ENCODE peak calls at places on chromosomes 13 and 19, in eight cellular contexts. One of them, this sample, is unnamed.

GRCh38 chr19:10769533-10770491 is 51.9 kb downstream of the DNM2 start:
- DNase-seq in NCI-H1105 treated with DMSO at 0.1 percent for 48 hours: no peak
- DNase-seq in nucleus accumbens: peak
- DNase-seq in progenitor cell of endocrine pancreas: no peak
- DNase-seq in left colon: no peak
- DNase-seq in tibial artery: peak
- DNase-seq in activated T-helper 1 cell treated with anti-CD3 and anti-CD28 coated beads, Interleukin-2, amount 50 U/mL, for 16 hours: no peak
- DNase-seq in CD8-positive, alpha-beta T cell: peak
- DNase-seq in this sample: no peak

GRCh38 chr13:52991344-52992020 is 37.1 kb upstream of the OLFM4 start:
- DNase-seq in activated T-helper 1 cell treated with anti-CD3 and anti-CD28 coated beads, Interleukin-2, amount 50 U/mL, for 16 hours: no peak
- DNase-seq in left colon: no peak
- DNase-seq in CD8-positive, alpha-beta T cell: no peak
- DNase-seq in nucleus accumbens: no peak
- DNase-seq in tibial artery: no peak
- DNase-seq in NCI-H1105 treated with DMSO at 0.1 percent for 48 hours: no peak
- DNase-seq in progenitor cell of endocrine pancreas: no peak
- DNase-seq in this sample: no peak

GRCh38 chr13:34070006-34070405 is 252.1 kb downstream of the RFC3 start:
- DNase-seq in CD8-positive, alpha-beta T cell: no peak
- DNase-seq in activated T-helper 1 cell treated with anti-CD3 and anti-CD28 coated beads, Interleukin-2, amount 50 U/mL, for 16 hours: no peak
- DNase-seq in NCI-H1105 treated with DMSO at 0.1 percent for 48 hours: no peak
- DNase-seq in tibial artery: no peak
- DNase-seq in nucleus accumbens: no peak
- DNase-seq in left colon: no peak
- DNase-seq in progenitor cell of endocrine pancreas: no peak
- DNase-seq in this sample: no peak

GRCh38 chr13:29892149-29892548 is 41.7 kb upstream of the UBL3 start:
- DNase-seq in nucleus accumbens: peak
- DNase-seq in NCI-H1105 treated with DMSO at 0.1 percent for 48 hours: no peak
- DNase-seq in left colon: no peak
- DNase-seq in progenitor cell of endocrine pancreas: no peak
- DNase-seq in activated T-helper 1 cell treated with anti-CD3 and anti-CD28 coated beads, Interleukin-2, amount 50 U/mL, for 16 hours: no peak
- DNase-seq in CD8-positive, alpha-beta T cell: no peak
- DNase-seq in tibial artery: no peak
- DNase-seq in this sample: no peak

GRCh38 chr19:18466354-18466753 is 28.4 kb upstream of the ISYNA1 start:
- DNase-seq in tibial artery: no peak
- DNase-seq in left colon: no peak
- DNase-seq in activated T-helper 1 cell treated with anti-CD3 and anti-CD28 coated beads, Interleukin-2, amount 50 U/mL, for 16 hours: no peak
- DNase-seq in CD8-positive, alpha-beta T cell: no peak
- DNase-seq in nucleus accumbens: no peak
- DNase-seq in NCI-H1105 treated with DMSO at 0.1 percent for 48 hours: no peak
- DNase-seq in progenitor cell of endocrine pancreas: no peak
- DNase-seq in this sample: no peak

GRCh38 chr13:30159446-30159839 is 147.9 kb downstream of the KATNAL1 start:
- DNase-seq in tibial artery: no peak
- DNase-seq in nucleus accumbens: no peak
- DNase-seq in NCI-H1105 treated with DMSO at 0.1 percent for 48 hours: no peak
- DNase-seq in activated T-helper 1 cell treated with anti-CD3 and anti-CD28 coated beads, Interleukin-2, amount 50 U/mL, for 16 hours: no peak
- DNase-seq in progenitor cell of endocrine pancreas: no peak
- DNase-seq in CD8-positive, alpha-beta T cell: no peak
- DNase-seq in left colon: no peak
- DNase-seq in this sample: no peak

GRCh38 chr19:16741084-16741483 is 21.4 kb downstream of the NWD1 start:
- DNase-seq in progenitor cell of endocrine pancreas: no peak
- DNase-seq in nucleus accumbens: no peak
- DNase-seq in activated T-helper 1 cell treated with anti-CD3 and anti-CD28 coated beads, Interleukin-2, amount 50 U/mL, for 16 hours: no peak
- DNase-seq in NCI-H1105 treated with DMSO at 0.1 percent for 48 hours: no peak
- DNase-seq in left colon: no peak
- DNase-seq in tibial artery: no peak
- DNase-seq in CD8-positive, alpha-beta T cell: no peak
- DNase-seq in this sample: no peak

GRCh38 chr13:75661443-75661842 is 25.3 kb downstream of the LMO7 start:
- DNase-seq in nucleus accumbens: no peak
- DNase-seq in CD8-positive, alpha-beta T cell: no peak
- DNase-seq in left colon: no peak
- DNase-seq in NCI-H1105 treated with DMSO at 0.1 percent for 48 hours: no peak
- DNase-seq in activated T-helper 1 cell treated with anti-CD3 and anti-CD28 coated beads, Interleukin-2, amount 50 U/mL, for 16 hours: no peak
- DNase-seq in progenitor cell of endocrine pancreas: no peak
- DNase-seq in tibial artery: no peak
- DNase-seq in this sample: no peak

GRCh38 chr19:3821857-3822364 is 35.7 kb upstream of the MATK start:
- DNase-seq in NCI-H1105 treated with DMSO at 0.1 percent for 48 hours: no peak
- DNase-seq in tibial artery: no peak
- DNase-seq in activated T-helper 1 cell treated with anti-CD3 and anti-CD28 coated beads, Interleukin-2, amount 50 U/mL, for 16 hours: peak
- DNase-seq in nucleus accumbens: no peak
- DNase-seq in CD8-positive, alpha-beta T cell: peak
- DNase-seq in left colon: peak
- DNase-seq in progenitor cell of endocrine pancreas: peak
- DNase-seq in this sample: peak

GRCh38 chr19:23283925-23284324 is 33.7 kb upstream of the ZNF724 start:
- DNase-seq in activated T-helper 1 cell treated with anti-CD3 and anti-CD28 coated beads, Interleukin-2, amount 50 U/mL, for 16 hours: peak
- DNase-seq in nucleus accumbens: no peak
- DNase-seq in progenitor cell of endocrine pancreas: peak
- DNase-seq in CD8-positive, alpha-beta T cell: peak
- DNase-seq in left colon: peak
- DNase-seq in tibial artery: peak
- DNase-seq in NCI-H1105 treated with DMSO at 0.1 percent for 48 hours: no peak
- DNase-seq in this sample: peak

GRCh38 chr19:47106819-47107200 is 6.8 kb downstream of the ZC3H4 start:
- DNase-seq in nucleus accumbens: no peak
- DNase-seq in progenitor cell of endocrine pancreas: no peak
- DNase-seq in NCI-H1105 treated with DMSO at 0.1 percent for 48 hours: no peak
- DNase-seq in left colon: no peak
- DNase-seq in tibial artery: no peak
- DNase-seq in CD8-positive, alpha-beta T cell: no peak
- DNase-seq in activated T-helper 1 cell treated with anti-CD3 and anti-CD28 coated beads, Interleukin-2, amount 50 U/mL, for 16 hours: no peak
- DNase-seq in this sample: no peak

GRCh38 chr19:44800461-44800860 is 8.4 kb upstream of the BCAM start:
- DNase-seq in CD8-positive, alpha-beta T cell: peak
- DNase-seq in progenitor cell of endocrine pancreas: peak
- DNase-seq in nucleus accumbens: peak
- DNase-seq in left colon: peak
- DNase-seq in NCI-H1105 treated with DMSO at 0.1 percent for 48 hours: peak
- DNase-seq in activated T-helper 1 cell treated with anti-CD3 and anti-CD28 coated beads, Interleukin-2, amount 50 U/mL, for 16 hours: peak
- DNase-seq in tibial artery: peak
- DNase-seq in this sample: peak

GRCh38 chr13:44017756-44018309 is 138.1 kb downstream of the LACC1 start:
- DNase-seq in NCI-H1105 treated with DMSO at 0.1 percent for 48 hours: no peak
- DNase-seq in activated T-helper 1 cell treated with anti-CD3 and anti-CD28 coated beads, Interleukin-2, amount 50 U/mL, for 16 hours: no peak
- DNase-seq in left colon: no peak
- DNase-seq in tibial artery: no peak
- DNase-seq in nucleus accumbens: no peak
- DNase-seq in CD8-positive, alpha-beta T cell: no peak
- DNase-seq in progenitor cell of endocrine pancreas: no peak
- DNase-seq in this sample: no peak

GRCh38 chr19:5172859-5173577 is 167.6 kb downstream of the PTPRS start:
- DNase-seq in NCI-H1105 treated with DMSO at 0.1 percent for 48 hours: no peak
- DNase-seq in progenitor cell of endocrine pancreas: no peak
- DNase-seq in tibial artery: peak
- DNase-seq in activated T-helper 1 cell treated with anti-CD3 and anti-CD28 coated beads, Interleukin-2, amount 50 U/mL, for 16 hours: no peak
- DNase-seq in nucleus accumbens: peak
- DNase-seq in CD8-positive, alpha-beta T cell: no peak
- DNase-seq in left colon: no peak
- DNase-seq in this sample: no peak

GRCh38 chr13:22839554-22840286 is 341.1 kb upstream of the SGCG start:
- DNase-seq in left colon: no peak
- DNase-seq in tibial artery: no peak
- DNase-seq in CD8-positive, alpha-beta T cell: no peak
- DNase-seq in nucleus accumbens: no peak
- DNase-seq in activated T-helper 1 cell treated with anti-CD3 and anti-CD28 coated beads, Interleukin-2, amount 50 U/mL, for 16 hours: no peak
- DNase-seq in progenitor cell of endocrine pancreas: no peak
- DNase-seq in NCI-H1105 treated with DMSO at 0.1 percent for 48 hours: no peak
- DNase-seq in this sample: no peak

GRCh38 chr13:24008679-24009078 is 111.4 kb upstream of the C1QTNF9B start:
- DNase-seq in left colon: no peak
- DNase-seq in NCI-H1105 treated with DMSO at 0.1 percent for 48 hours: no peak
- DNase-seq in progenitor cell of endocrine pancreas: no peak
- DNase-seq in tibial artery: no peak
- DNase-seq in CD8-positive, alpha-beta T cell: no peak
- DNase-seq in activated T-helper 1 cell treated with anti-CD3 and anti-CD28 coated beads, Interleukin-2, amount 50 U/mL, for 16 hours: no peak
- DNase-seq in nucleus accumbens: no peak
- DNase-seq in this sample: no peak

GRCh38 chr13:37531054-37531453 is 67.5 kb downstream of the POSTN start:
- DNase-seq in activated T-helper 1 cell treated with anti-CD3 and anti-CD28 coated beads, Interleukin-2, amount 50 U/mL, for 16 hours: no peak
- DNase-seq in tibial artery: no peak
- DNase-seq in NCI-H1105 treated with DMSO at 0.1 percent for 48 hours: no peak
- DNase-seq in CD8-positive, alpha-beta T cell: no peak
- DNase-seq in nucleus accumbens: no peak
- DNase-seq in left colon: no peak
- DNase-seq in progenitor cell of endocrine pancreas: no peak
- DNase-seq in this sample: no peak

GRCh38 chr19:33186835-33187540 is 7.1 kb upstream of the LRP3 start:
- DNase-seq in activated T-helper 1 cell treated with anti-CD3 and anti-CD28 coated beads, Interleukin-2, amount 50 U/mL, for 16 hours: no peak
- DNase-seq in nucleus accumbens: no peak
- DNase-seq in left colon: peak
- DNase-seq in progenitor cell of endocrine pancreas: no peak
- DNase-seq in CD8-positive, alpha-beta T cell: no peak
- DNase-seq in NCI-H1105 treated with DMSO at 0.1 percent for 48 hours: no peak
- DNase-seq in tibial artery: no peak
- DNase-seq in this sample: no peak

GRCh38 chr13:39038569-39038898 is 278 bp downstream of the NHLRC3 start:
- DNase-seq in NCI-H1105 treated with DMSO at 0.1 percent for 48 hours: peak
- DNase-seq in tibial artery: no peak
- DNase-seq in CD8-positive, alpha-beta T cell: peak
- DNase-seq in nucleus accumbens: no peak
- DNase-seq in activated T-helper 1 cell treated with anti-CD3 and anti-CD28 coated beads, Interleukin-2, amount 50 U/mL, for 16 hours: peak
- DNase-seq in progenitor cell of endocrine pancreas: no peak
- DNase-seq in left colon: peak
- DNase-seq in this sample: no peak

GRCh38 chr13:34358811-34359513 is 541.0 kb downstream of the RFC3 start:
- DNase-seq in CD8-positive, alpha-beta T cell: no peak
- DNase-seq in nucleus accumbens: no peak
- DNase-seq in tibial artery: no peak
- DNase-seq in activated T-helper 1 cell treated with anti-CD3 and anti-CD28 coated beads, Interleukin-2, amount 50 U/mL, for 16 hours: no peak
- DNase-seq in left colon: no peak
- DNase-seq in NCI-H1105 treated with DMSO at 0.1 percent for 48 hours: no peak
- DNase-seq in progenitor cell of endocrine pancreas: no peak
- DNase-seq in this sample: no peak

GRCh38 chr19:46766569-46767317 is 20.5 kb upstream of the STRN4 start:
- DNase-seq in nucleus accumbens: no peak
- DNase-seq in left colon: peak
- DNase-seq in progenitor cell of endocrine pancreas: no peak
- DNase-seq in tibial artery: peak
- DNase-seq in NCI-H1105 treated with DMSO at 0.1 percent for 48 hours: peak
- DNase-seq in activated T-helper 1 cell treated with anti-CD3 and anti-CD28 coated beads, Interleukin-2, amount 50 U/mL, for 16 hours: peak
- DNase-seq in CD8-positive, alpha-beta T cell: peak
- DNase-seq in this sample: no peak

GRCh38 chr19:29390742-29391141 is 135.1 kb upstream of the VSTM2B start:
- DNase-seq in activated T-helper 1 cell treated with anti-CD3 and anti-CD28 coated beads, Interleukin-2, amount 50 U/mL, for 16 hours: no peak
- DNase-seq in NCI-H1105 treated with DMSO at 0.1 percent for 48 hours: no peak
- DNase-seq in nucleus accumbens: no peak
- DNase-seq in progenitor cell of endocrine pancreas: no peak
- DNase-seq in left colon: no peak
- DNase-seq in CD8-positive, alpha-beta T cell: no peak
- DNase-seq in tibial artery: no peak
- DNase-seq in this sample: no peak

GRCh38 chr19:42132030-42132628 is at the start of gene POU2F2:
- DNase-seq in activated T-helper 1 cell treated with anti-CD3 and anti-CD28 coated beads, Interleukin-2, amount 50 U/mL, for 16 hours: peak
- DNase-seq in CD8-positive, alpha-beta T cell: peak
- DNase-seq in left colon: peak
- DNase-seq in tibial artery: peak
- DNase-seq in progenitor cell of endocrine pancreas: no peak
- DNase-seq in NCI-H1105 treated with DMSO at 0.1 percent for 48 hours: no peak
- DNase-seq in nucleus accumbens: peak
- DNase-seq in this sample: no peak

GRCh38 chr19:8120636-8121480 is 28.5 kb downstream of the FBN3 start:
- DNase-seq in tibial artery: no peak
- DNase-seq in NCI-H1105 treated with DMSO at 0.1 percent for 48 hours: no peak
- DNase-seq in left colon: no peak
- DNase-seq in nucleus accumbens: no peak
- DNase-seq in CD8-positive, alpha-beta T cell: no peak
- DNase-seq in activated T-helper 1 cell treated with anti-CD3 and anti-CD28 coated beads, Interleukin-2, amount 50 U/mL, for 16 hours: no peak
- DNase-seq in progenitor cell of endocrine pancreas: no peak
- DNase-seq in this sample: peak

GRCh38 chr19:47094557-47095517 is 18.7 kb downstream of the ZC3H4 start:
- DNase-seq in left colon: peak
- DNase-seq in tibial artery: no peak
- DNase-seq in nucleus accumbens: no peak
- DNase-seq in activated T-helper 1 cell treated with anti-CD3 and anti-CD28 coated beads, Interleukin-2, amount 50 U/mL, for 16 hours: no peak
- DNase-seq in NCI-H1105 treated with DMSO at 0.1 percent for 48 hours: no peak
- DNase-seq in progenitor cell of endocrine pancreas: no peak
- DNase-seq in CD8-positive, alpha-beta T cell: peak
- DNase-seq in this sample: no peak

GRCh38 chr19:10009269-10009665 is 1.0 kb downstream of the COL5A3 start:
- DNase-seq in progenitor cell of endocrine pancreas: peak
- DNase-seq in NCI-H1105 treated with DMSO at 0.1 percent for 48 hours: no peak
- DNase-seq in tibial artery: peak
- DNase-seq in nucleus accumbens: no peak
- DNase-seq in CD8-positive, alpha-beta T cell: peak
- DNase-seq in activated T-helper 1 cell treated with anti-CD3 and anti-CD28 coated beads, Interleukin-2, amount 50 U/mL, for 16 hours: no peak
- DNase-seq in left colon: peak
- DNase-seq in this sample: peak

GRCh38 chr19:35269425-35270117 is 809 bp downstream of the USF2 start:
- DNase-seq in CD8-positive, alpha-beta T cell: peak
- DNase-seq in activated T-helper 1 cell treated with anti-CD3 and anti-CD28 coated beads, Interleukin-2, amount 50 U/mL, for 16 hours: peak
- DNase-seq in progenitor cell of endocrine pancreas: peak
- DNase-seq in nucleus accumbens: peak
- DNase-seq in left colon: peak
- DNase-seq in tibial artery: peak
- DNase-seq in NCI-H1105 treated with DMSO at 0.1 percent for 48 hours: peak
- DNase-seq in this sample: no peak

GRCh38 chr13:103883698-103884097 is 817.5 kb upstream of the SLC10A2 start:
- DNase-seq in nucleus accumbens: peak
- DNase-seq in left colon: no peak
- DNase-seq in tibial artery: no peak
- DNase-seq in activated T-helper 1 cell treated with anti-CD3 and anti-CD28 coated beads, Interleukin-2, amount 50 U/mL, for 16 hours: no peak
- DNase-seq in CD8-positive, alpha-beta T cell: no peak
- DNase-seq in NCI-H1105 treated with DMSO at 0.1 percent for 48 hours: no peak
- DNase-seq in progenitor cell of endocrine pancreas: no peak
- DNase-seq in this sample: no peak

GRCh38 chr13:28607187-28607955 is 51.6 kb upstream of the POMP start:
- DNase-seq in CD8-positive, alpha-beta T cell: no peak
- DNase-seq in left colon: no peak
- DNase-seq in activated T-helper 1 cell treated with anti-CD3 and anti-CD28 coated beads, Interleukin-2, amount 50 U/mL, for 16 hours: no peak
- DNase-seq in NCI-H1105 treated with DMSO at 0.1 percent for 48 hours: no peak
- DNase-seq in tibial artery: no peak
- DNase-seq in nucleus accumbens: no peak
- DNase-seq in progenitor cell of endocrine pancreas: no peak
- DNase-seq in this sample: no peak

GRCh38 chr19:16198363-16198636 is 589 bp downstream of the AP1M1 start:
- DNase-seq in NCI-H1105 treated with DMSO at 0.1 percent for 48 hours: no peak
- DNase-seq in nucleus accumbens: no peak
- DNase-seq in activated T-helper 1 cell treated with anti-CD3 and anti-CD28 coated beads, Interleukin-2, amount 50 U/mL, for 16 hours: no peak
- DNase-seq in tibial artery: no peak
- DNase-seq in CD8-positive, alpha-beta T cell: no peak
- DNase-seq in progenitor cell of endocrine pancreas: no peak
- DNase-seq in left colon: no peak
- DNase-seq in this sample: no peak

This sample was measured in iPS DF 6.9.